ENCODE peak calls at places on chromosomes 12 and 14, in seven cellular contexts. E is neuronal stem cell, M is H9, Z is H1, T is trophoblast cell, H is IMR-90, K is mesenchymal stem cell. L is an unnamed sample.

GRCh38 chr12:121925361-121925725 is 7.0 kb downstream of the CFAP251 start:
- DNase-seq in T (peak), K (peak), Z (no peak), E (no peak), M (no peak), H (peak), L (no peak)

GRCh38 chr12:93146278-93146939 is 217.3 kb upstream of the EEA1 start:
- DNase-seq in H (peak), E (no peak), K (no peak), M (no peak), Z (no peak), T (no peak), L (no peak)

GRCh38 chr12:132949936-132950837 is 5.9 kb downstream of the ZNF605 start:
- DNase-seq in E (no peak), T (no peak), M (no peak), H (no peak), Z (no peak), K (no peak), L (no peak)

GRCh38 chr14:63777024-63777423 is 49.2 kb upstream of the SGPP1 start:
- DNase-seq in T (peak), Z (no peak), K (peak), H (peak), M (no peak), E (no peak), L (peak)

GRCh38 chr12:117874842-117875434 is 93.9 kb downstream of the KSR2 start:
- DNase-seq in M (peak), K (peak), E (peak), T (peak), Z (peak), H (peak), L (peak)

GRCh38 chr12:574475-575128 is 88.6 kb downstream of the NINJ2 start:
- DNase-seq in E (no peak), H (no peak), K (peak), M (no peak), T (no peak), Z (no peak), L (no peak)

GRCh38 chr12:31037921-31038320 is 35.7 kb upstream of the DDX11 start:
- DNase-seq in K (no peak), M (no peak), E (no peak), T (no peak), H (no peak), Z (no peak), L (no peak)

GRCh38 chr12:76927170-76927784 is 48.5 kb upstream of the CSRP2 start:
- DNase-seq in E (peak), Z (no peak), K (peak), T (peak), H (peak), M (peak), L (peak)

GRCh38 chr12:65606008-65606766 is 218.1 kb upstream of the HMGA2 start:
- DNase-seq in T (no peak), M (no peak), E (no peak), Z (no peak), H (no peak), K (no peak), L (no peak)

GRCh38 chr12:168763-169525 is 45.0 kb downstream of the SLC6A12 start:
- DNase-seq in K (peak), E (no peak), H (peak), T (no peak), M (no peak), Z (no peak), L (peak)

GRCh38 chr12:113727651-113728061 is 238.5 kb downstream of the RBM19 start:
- DNase-seq in Z (no peak), E (no peak), T (peak), H (peak), M (no peak), K (no peak), L (peak)

GRCh38 chr12:122965356-122965755 is 907 bp downstream of the ABCB9 start:
- DNase-seq in H (no peak), E (no peak), Z (no peak), M (no peak), K (no peak), T (no peak), L (no peak)

GRCh38 chr12:123057505-123058265 is 77.2 kb downstream of the ARL6IP4 start:
- DNase-seq in H (no peak), E (no peak), K (no peak), Z (no peak), M (no peak), T (no peak), L (no peak)

GRCh38 chr14:50089213-50089612 is 27.2 kb downstream of the VCPKMT start:
- DNase-seq in Z (no peak), E (no peak), M (no peak), K (no peak), T (no peak), H (no peak), L (no peak)

GRCh38 chr12:130819248-130819576 is 19.8 kb downstream of the STX2 start:
- DNase-seq in M (no peak), T (no peak), Z (peak), K (no peak), E (no peak), H (no peak), L (no peak)

GRCh38 chr14:103204852-103205540 is 81.7 kb downstream of the TNFAIP2 start:
- DNase-seq in M (no peak), K (no peak), T (peak), E (no peak), Z (no peak), H (peak), L (peak)

GRCh38 chr12:90905691-90906370 is 49.1 kb downstream of the CCER1 start:
- DNase-seq in Z (no peak), H (peak), M (no peak), K (peak), T (peak), E (no peak), L (no peak)

GRCh38 chr12:65895759-65896656 is 71.7 kb downstream of the HMGA2 start:
- DNase-seq in Z (no peak), E (peak), M (peak), K (peak), H (no peak), T (peak), L (peak)

GRCh38 chr12:64595863-64596793 is 14.2 kb upstream of the RASSF3 start:
- DNase-seq in Z (no peak), K (no peak), H (no peak), M (no peak), E (no peak), T (peak), L (no peak)
- H3K27ac ChIP-seq in Z (no peak), K (no peak), H (no peak), M (no peak), E (no peak), T (peak), L (no peak)

GRCh38 chr14:92655802-92656201 is 92.6 kb downstream of the LGMN start:
- DNase-seq in T (peak), E (no peak), K (peak), Z (no peak), H (no peak), M (no peak), L (no peak)
- H3K9ac ChIP-seq in T (no peak), E (no peak), K (no peak), Z (no peak), H (no peak), M (no peak), L (no peak)

DNA sequence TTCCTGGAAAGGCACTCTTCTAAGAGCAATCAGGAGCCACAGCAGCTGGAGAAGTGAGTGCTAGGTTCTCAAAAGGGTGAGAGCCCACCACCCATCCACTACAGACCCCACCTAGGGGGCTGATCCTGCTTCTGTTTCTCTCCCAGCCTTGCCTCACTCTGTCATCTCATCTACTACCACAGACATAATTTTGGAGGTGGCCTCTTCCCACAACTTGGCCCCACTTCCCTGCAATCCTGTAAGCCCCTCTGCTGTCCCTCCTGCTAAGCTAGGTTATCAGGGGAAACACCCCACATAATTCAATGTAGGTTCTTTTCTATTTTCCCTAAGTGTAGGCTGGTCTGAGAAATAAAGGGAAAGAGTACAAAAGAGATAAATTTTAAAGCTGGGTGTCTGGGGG is 16.5 kb downstream of the KRT76 start:
- DNase-seq in H (no peak), T (no peak), K (no peak), E (no peak), M (no peak), Z (no peak), L (no peak)
- H3K18ac ChIP-seq in H (no peak), T (no peak), K (no peak), E (no peak), M (no peak), Z (no peak), L (no peak)

GRCh38 chr12:47801904-47802246 is 17.8 kb downstream of the HDAC7 start:
- DNase-seq in Z (no peak), K (no peak), T (no peak), M (no peak), H (no peak), E (no peak), L (no peak)

GRCh38 chr12:47802312-47802711 is 17.4 kb downstream of the HDAC7 start:
- DNase-seq in Z (no peak), K (no peak), M (no peak), E (no peak), T (peak), H (no peak), L (peak)

GRCh38 chr12:47804177-47804576 is 15.5 kb downstream of the HDAC7 start:
- DNase-seq in M (no peak), H (no peak), T (no peak), E (no peak), Z (no peak), K (no peak), L (no peak)

GRCh38 chr12:47801170-47801903 is 18.4 kb downstream of the HDAC7 start:
- DNase-seq in E (no peak), T (no peak), K (peak), Z (no peak), M (no peak), H (no peak), L (no peak)

DNA sequence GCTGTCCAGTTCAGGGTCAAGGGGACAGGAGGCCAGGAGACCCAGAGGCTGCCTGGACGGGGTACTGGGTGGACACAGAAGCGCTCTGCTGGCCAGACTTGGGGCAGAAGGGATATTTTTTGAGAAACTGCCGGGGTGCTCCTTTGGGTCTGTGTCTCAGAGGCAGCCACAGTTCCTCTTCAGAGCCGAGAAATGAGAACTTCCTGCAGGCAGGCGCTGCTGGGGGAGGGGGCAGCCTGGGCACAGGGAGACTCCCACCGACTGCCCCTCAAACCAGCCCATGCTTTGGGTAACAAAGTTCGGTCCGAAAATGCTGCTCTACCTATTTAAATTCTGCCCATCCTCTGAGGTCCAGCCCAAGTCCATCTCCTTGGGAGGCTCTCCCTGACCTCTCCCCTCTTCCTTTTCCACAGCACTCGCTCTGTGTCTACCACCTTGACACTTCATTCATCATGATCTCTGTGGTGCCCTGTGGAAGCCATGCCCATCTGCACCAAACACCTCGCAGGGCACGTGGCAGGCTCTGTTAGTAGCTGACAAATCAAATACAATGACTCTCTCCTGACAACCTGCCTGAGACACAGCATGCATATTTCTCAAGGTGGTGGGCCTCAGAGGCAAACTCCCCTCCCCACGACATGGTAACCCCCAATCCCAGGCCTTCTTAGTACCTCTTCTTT is 16.4 kb downstream of the HDAC7 start:
- DNase-seq in E (no peak), T (no peak), K (no peak), H (no peak), M (no peak), Z (no peak), L (no peak)
- H3K27ac ChIP-seq in E (no peak), T (no peak), K (no peak), H (no peak), M (no peak), Z (no peak), L (no peak)

DNA sequence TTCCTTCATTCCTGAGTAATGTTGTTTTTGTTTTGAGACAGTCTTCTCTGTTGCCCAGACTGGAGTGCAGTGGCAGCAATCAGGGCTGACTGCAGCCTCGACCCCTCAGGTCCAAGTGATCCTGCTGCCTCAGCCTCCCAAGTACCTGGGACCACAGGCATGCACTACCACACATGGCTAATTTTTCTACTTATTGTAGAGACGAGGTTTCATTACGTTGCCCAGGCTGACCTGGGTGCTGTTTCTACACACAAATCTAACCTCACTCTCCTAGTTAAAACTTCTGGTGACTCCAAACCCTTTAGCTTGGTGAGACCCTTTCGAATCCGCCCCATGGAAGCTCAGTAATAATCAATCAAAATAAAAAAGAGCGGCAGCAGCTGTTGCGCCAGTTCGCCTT is 1.3 kb downstream of the TMEM116 start:
- DNase-seq in Z (no peak), M (no peak), H (no peak), E (no peak), T (no peak), K (no peak), L (no peak)
- H3K9ac ChIP-seq in Z (peak), M (peak), H (no peak), E (no peak), T (no peak), K (peak), L (peak)

GRCh38 chr12:115417610-115418009 is 733.6 kb upstream of the TBX3 start:
- DNase-seq in T (no peak), Z (no peak), E (no peak), K (no peak), H (no peak), M (no peak), L (no peak)
- H3K18ac ChIP-seq in T (no peak), Z (no peak), E (no peak), K (no peak), H (no peak), M (no peak), L (no peak)

DNA sequence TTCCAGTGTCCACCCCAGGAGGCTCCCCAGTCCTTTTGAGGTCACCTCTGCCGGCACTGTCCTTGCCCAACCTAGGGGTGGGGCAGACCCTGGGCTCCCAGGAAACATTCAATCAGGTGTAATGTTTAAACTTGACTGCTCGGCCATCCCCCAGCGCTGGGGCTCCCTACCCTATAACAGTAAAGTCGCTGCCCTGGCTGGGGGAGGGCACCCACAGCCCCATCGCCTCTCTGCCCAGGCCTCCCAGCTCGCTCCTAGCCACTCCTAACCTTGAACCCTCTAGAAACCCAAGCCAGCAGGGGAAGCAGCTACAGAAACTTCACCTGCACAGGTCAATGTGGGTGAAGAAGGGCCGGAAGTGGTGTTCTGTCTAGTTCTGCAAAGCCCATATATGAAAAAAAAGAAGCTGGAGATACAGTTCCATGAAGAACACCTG is 1.3 kb downstream of the CLMN start:
- DNase-seq in H (no peak), Z (no peak), T (no peak), E (no peak), M (no peak), K (no peak), L (no peak)
- H3K27ac ChIP-seq in H (no peak), Z (no peak), T (no peak), E (no peak), M (no peak), K (peak), L (no peak)

GRCh38 chr12:53298154-53298553 is 1.3 kb upstream of the MYG1 start:
- DNase-seq in Z (no peak), H (peak), K (peak), M (no peak), E (no peak), T (peak), L (no peak)

GRCh38 chr12:53295891-53296219 is 513 bp downstream of the PFDN5 start:
- DNase-seq in E (no peak), Z (no peak), T (no peak), M (no peak), K (no peak), H (no peak), L (no peak)

GRCh38 chr12:53299101-53299453 is 418 bp upstream of the MYG1 start:
- DNase-seq in H (peak), T (peak), Z (no peak), E (no peak), M (no peak), K (peak), L (peak)

GRCh38 chr12:53292441-53292840 is 2.9 kb upstream of the PFDN5 start:
- DNase-seq in M (no peak), K (no peak), T (no peak), H (no peak), Z (no peak), E (no peak), L (no peak)

DNA sequence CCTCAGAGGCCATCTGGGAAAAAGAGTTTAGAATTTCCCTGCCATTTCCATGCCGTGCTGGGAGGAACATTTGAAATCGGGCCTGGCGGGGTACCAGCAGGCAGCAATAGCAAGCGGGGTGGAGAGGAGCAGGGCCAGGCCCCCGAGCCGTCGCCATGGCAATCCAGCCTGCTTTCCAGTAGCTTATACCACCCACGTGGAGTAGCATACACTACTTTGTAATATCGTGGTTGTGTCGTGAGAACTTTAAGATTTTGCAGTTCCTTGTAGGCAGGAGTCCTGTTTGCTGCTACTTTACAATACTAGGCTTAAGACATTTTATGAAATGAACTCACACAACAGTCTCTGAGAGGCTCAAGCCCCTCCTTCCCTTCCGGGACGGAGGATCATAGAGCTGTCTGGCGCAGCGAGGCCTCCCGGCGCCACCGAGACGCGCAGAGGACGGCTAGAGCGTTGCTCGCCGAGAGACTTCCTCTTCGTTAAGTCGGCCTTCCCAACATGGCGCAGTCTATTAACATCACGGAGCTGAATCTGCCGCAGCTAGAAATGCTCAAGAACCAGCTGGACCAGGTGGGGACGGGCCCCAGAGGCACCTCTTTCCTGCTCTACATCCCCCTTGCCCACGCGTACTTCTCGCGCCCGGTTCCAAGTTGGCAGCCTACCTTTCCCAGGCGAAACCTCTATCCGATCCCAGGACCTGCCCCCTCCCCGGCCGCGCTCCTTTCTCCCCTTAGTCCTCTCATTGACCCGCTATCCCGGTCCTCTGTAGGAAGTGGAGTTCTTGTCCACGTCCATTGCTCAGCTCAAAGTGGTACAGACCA is at the start of gene PFDN5:
- DNase-seq in K (peak), E (peak), H (peak), Z (peak), M (peak), T (peak), L (peak)
- H3K9ac ChIP-seq in K (peak), E (peak), H (peak), Z (peak), M (peak), T (peak), L (peak)

L was measured in mesendoderm.